ENCODE peak calls at places on chromosomes 12 and 14, in four cellular contexts. K is psoas muscle; G is pancreas; O is activated CD8-positive, alpha-beta memory T cell treated with anti-CD3 and anti-CD28 coated beads, Interleukin-2, amount 10 ng/mL, durations not matched to agents 7 days and 5 days. M is an unnamed sample.

GRCh38 chr12:64187370-64187769 is 34.7 kb downstream of the KICS2 start:
- ATAC-seq in K (no peak), G (peak), O (no peak), M (no peak)

GRCh38 chr14:53942970-53943750 is 13.5 kb downstream of the BMP4 start:
- ATAC-seq in O (no peak), G (peak), K (no peak), M (no peak)

GRCh38 chr12:72214163-72214562 is 58.0 kb upstream of the TRHDE start:
- ATAC-seq in O (no peak), G (no peak), K (no peak), M (no peak)

GRCh38 chr14:22671622-22672021 is 27.5 kb upstream of the OR6J1 start:
- ATAC-seq in O (peak), G (no peak), K (no peak), M (peak)

GRCh38 chr14:55118761-55119160 is 10.3 kb upstream of the LGALS3 start:
- ATAC-seq in G (no peak), K (no peak), O (no peak), M (no peak)

GRCh38 chr12:48119834-48120195 is 651 bp downstream of the PFKM start:
- ATAC-seq in G (peak), K (peak), O (no peak), M (no peak)

GRCh38 chr12:121423682-121424631 is 24.0 kb downstream of the RNF34 start:
- ATAC-seq in G (peak), O (no peak), K (peak), M (no peak)

GRCh38 chr12:15818418-15818817 is 29.2 kb upstream of the EPS8 start:
- ATAC-seq in G (no peak), O (no peak), K (no peak), M (no peak)

GRCh38 chr14:36524874-36525745 is 5.1 kb upstream of the NKX2-1 start:
- ATAC-seq in G (peak), O (no peak), K (peak), M (no peak)

M was measured in activated T-helper 17 cell treated with anti-CD3 and anti-CD28 coated beads, Interleukin-2, amount 50 U/mL, for 72 hours.